ENCODE peak calls at places on chromosome 12, in seven cellular contexts. K, V, M, N, E, L and C are unnamed samples.

GRCh38 chr12:102513272-102513671 is 32.9 kb upstream of the IGF1 start:
- DNase-seq in K (no peak), V (no peak), M (no peak), N (no peak), E (no peak), L (no peak), C (no peak)

GRCh38 chr12:111435661-111436201 is 30.0 kb downstream of the SH2B3 start:
- DNase-seq in K (no peak), V (no peak), M (no peak), N (no peak), E (peak; percentile 33), L (no peak), C (no peak)

GRCh38 chr12:79681008-79681590 is 9.7 kb downstream of the PAWR start:
- DNase-seq in K (no peak), V (no peak), M (no peak), N (no peak), E (no peak), L (peak; percentile 79), C (no peak)

GRCh38 chr12:10716704-10717315 is 6.3 kb downstream of the YBX3 start:
- DNase-seq in K (peak; percentile 62), V (peak; percentile 70), M (peak; percentile 8), N (peak; percentile 73), E (no peak), L (peak; percentile 94), C (no peak)

GRCh38 chr12:52437508-52437907 is 3.3 kb upstream of the KRT75 start:
- DNase-seq in K (no peak), V (no peak), M (no peak), N (no peak), E (no peak), L (no peak), C (no peak)

GRCh38 chr12:112408621-112409020 is 784 bp downstream of the RPL6 start:
- DNase-seq in K (no peak), V (no peak), M (no peak), N (no peak), E (peak; percentile 11), L (peak; percentile 15), C (no peak)

GRCh38 chr12:55227643-55228042 is 6.8 kb downstream of the OR10A7 start:
- DNase-seq in K (no peak), V (no peak), M (no peak), N (no peak), E (no peak), L (no peak), C (no peak)

GRCh38 chr12:52522346-52523011 is 2.3 kb upstream of the KRT5 start:
- DNase-seq in K (no peak), V (no peak), M (no peak), N (no peak), E (no peak), L (peak; percentile 97), C (no peak)

GRCh38 chr12:10618338-10618987 is 5.1 kb upstream of the MAGOHB start:
- DNase-seq in K (peak; percentile 41), V (no peak), M (no peak), N (no peak), E (no peak), L (peak; percentile 79), C (no peak)

GRCh38 chr12:124531281-124531745 is 36.1 kb downstream of the NCOR2 start:
- DNase-seq in K (no peak), V (no peak), M (peak; percentile 54), N (no peak), E (no peak), L (no peak), C (no peak)

GRCh38 chr12:89451876-89452275 is 72.7 kb downstream of the GALNT4 start:
- DNase-seq in K (peak; percentile 60), V (peak; percentile 25), M (peak; percentile 74), N (peak; percentile 42), E (no peak), L (peak; percentile 74), C (no peak)
- H3K9me3 ChIP-seq in K (no peaks in the 10 kb centered on the region), V (no peaks in the 10 kb centered on the region), M (no peaks in the 10 kb centered on the region), N (no peaks in the 10 kb centered on the region), E (no peaks in the 10 kb centered on the region), L (no peaks in the 10 kb centered on the region), C (no peaks in the 10 kb centered on the region)

DNA sequence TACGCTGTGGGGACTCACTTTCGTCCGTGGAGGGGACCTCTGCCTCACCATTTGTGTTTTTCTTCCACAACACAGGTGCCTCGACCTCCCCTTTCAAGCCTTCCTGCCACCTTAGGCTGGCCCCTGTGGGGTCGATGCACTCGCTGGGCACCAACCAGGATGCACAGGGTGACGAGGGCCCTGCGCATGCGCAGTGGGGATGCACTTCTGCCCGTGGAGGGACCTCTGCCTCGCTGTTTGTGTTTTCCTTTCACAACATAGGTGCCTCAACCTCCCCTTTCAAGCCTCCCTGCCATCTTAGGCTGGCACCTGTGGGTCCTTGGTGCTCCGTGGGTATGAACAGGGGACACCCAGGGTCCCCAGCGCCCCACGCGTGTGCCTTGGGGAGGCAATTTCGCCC is 356.8 kb downstream of the ALG10 start:
- DNase-seq in K (no peak), V (no peak), M (no peak), N (no peak), E (no peak), L (no peak), C (no peak)
- H3K9me3 ChIP-seq in K (peaks cover 100% of the 10 kb centered on the region), V (peaks cover 12% of the 10 kb centered on the region), M (no peaks in the 10 kb centered on the region), N (no peaks in the 10 kb centered on the region), E (no peaks in the 10 kb centered on the region), L (peaks cover 53% of the 10 kb centered on the region), C (no peaks in the 10 kb centered on the region)

GRCh38 chr12:13220848-13221247 is 24.3 kb downstream of the EMP1 start:
- DNase-seq in K (no peak), V (no peak), M (no peak), N (no peak), E (no peak), L (no peak), C (no peak)
- H3K9me3 ChIP-seq in K (peaks cover 9% of the 10 kb centered on the region), V (no peaks in the 10 kb centered on the region), M (no peaks in the 10 kb centered on the region), N (no peaks in the 10 kb centered on the region), E (no peaks in the 10 kb centered on the region), L (no peaks in the 10 kb centered on the region), C (peaks cover 2% of the 10 kb centered on the region)

GRCh38 chr12:105228966-105229365 is 7.0 kb downstream of the APPL2 start:
- DNase-seq in K (no peak), V (no peak), M (no peak), N (no peak), E (no peak), L (no peak), C (no peak)
- H3K9me3 ChIP-seq in K (no peaks in the 10 kb centered on the region), V (no peaks in the 10 kb centered on the region), M (no peaks in the 10 kb centered on the region), N (no peaks in the 10 kb centered on the region), E (no peaks in the 10 kb centered on the region), L (no peaks in the 10 kb centered on the region), C (no peaks in the 10 kb centered on the region)

GRCh38 chr12:15118946-15119345 is 102.3 kb downstream of the RERG start:
- DNase-seq in K (no peak), V (no peak), M (no peak), N (no peak), E (no peak), L (peak; percentile 1), C (no peak)
- H3K9me3 ChIP-seq in K (no peaks in the 10 kb centered on the region), V (no peaks in the 10 kb centered on the region), M (no peaks in the 10 kb centered on the region), N (no peaks in the 10 kb centered on the region), E (no peaks in the 10 kb centered on the region), L (no peaks in the 10 kb centered on the region), C (no peaks in the 10 kb centered on the region)

DNA sequence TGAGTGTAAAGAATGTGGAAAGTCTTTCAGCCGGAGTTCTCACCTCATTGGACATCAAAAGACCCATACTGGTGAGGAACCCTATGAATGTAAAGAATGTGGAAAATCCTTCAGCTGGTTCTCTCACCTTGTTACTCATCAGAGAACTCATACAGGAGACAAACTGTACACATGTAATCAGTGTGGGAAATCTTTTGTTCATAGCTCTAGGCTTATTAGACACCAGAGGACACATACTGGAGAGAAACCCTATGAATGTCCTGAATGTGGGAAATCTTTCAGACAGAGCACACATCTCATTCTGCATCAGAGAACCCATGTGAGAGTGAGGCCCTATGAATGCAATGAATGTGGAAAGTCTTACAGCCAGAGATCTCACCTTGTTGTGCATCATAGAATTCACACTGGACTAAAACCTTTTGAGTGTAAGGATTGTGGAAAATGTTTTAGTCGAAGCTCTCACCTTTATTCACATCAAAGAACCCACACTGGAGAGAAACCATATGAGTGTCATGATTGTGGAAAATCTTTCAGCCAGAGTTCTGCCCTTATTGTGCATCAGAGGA is 25.1 kb upstream of the ZNF268 start:
- DNase-seq in K (no peak), V (no peak), M (no peak), N (no peak), E (no peak), L (no peak), C (no peak)
- H3K9me3 ChIP-seq in K (peaks cover 38% of the 10 kb centered on the region), V (peaks cover 96% of the 10 kb centered on the region), M (peaks cover 63% of the 10 kb centered on the region), N (peaks cover 92% of the 10 kb centered on the region), E (peaks cover 61% of the 10 kb centered on the region), L (peaks cover 71% of the 10 kb centered on the region), C (peaks cover 48% of the 10 kb centered on the region)